ENCODE peak calls at places on chromosomes 4 and X, in nine cellular contexts. X, Q, F, U, Y, K, P, R and E are unnamed samples.

GRCh38 chr4:178599521-178599920 is 1157.3 kb upstream of the AGA start:
- DNase-seq in K (no peak), Y (no peak), P (no peak), R (peak; percentile 8), F (no peak), Q (no peak), X (no peak), U (no peak), E (peak; percentile 1)

GRCh38 chr4:54879576-54879975 is 221.8 kb downstream of the KIT start:
- DNase-seq in P (no peak), F (no peak), Y (peak; percentile 87), X (no peak), K (no peak), R (no peak), Q (no peak), U (no peak), E (no peak)

GRCh38 chr4:175614880-175615279 is 197.2 kb downstream of the GPM6A start:
- DNase-seq in X (no peak), U (no peak), P (no peak), K (no peak), Q (no peak), F (peak; percentile 28), R (no peak), Y (no peak), E (peak; percentile 4)

GRCh38 chrX:138925330-138925729 is 213.8 kb upstream of the FGF13 start:
- DNase-seq in R (peak; percentile 44), X (no peak), Q (no peak), K (no peak), P (no peak), Y (peak; percentile 27), F (no peak), U (no peak), E (peak; percentile 66)

GRCh38 chr4:132737344-132737743 is 411.8 kb upstream of the PCDH10 start:
- DNase-seq in U (no peak), R (peak; percentile 2), K (no peak), F (no peak), Q (no peak), P (no peak), Y (no peak), X (no peak), E (no peak)

GRCh38 chr4:178306565-178306964 is 864.3 kb upstream of the AGA start:
- DNase-seq in F (no peak), X (no peak), R (no peak), U (no peak), P (no peak), Y (peak; percentile 7), Q (no peak), K (no peak), E (peak; percentile 0)

GRCh38 chr4:77465271-77465670 is 140.3 kb upstream of the CXCL13 start:
- DNase-seq in U (no peak), R (no peak), Y (no peak), K (no peak), P (no peak), X (no peak), F (no peak), Q (no peak), E (peak; percentile 0)

GRCh38 chr4:162347492-162348213 is 183.9 kb upstream of the FSTL5 start:
- DNase-seq in U (peak; percentile 21), Y (no peak), F (no peak), R (no peak), Q (no peak), K (no peak), P (no peak), X (no peak), E (no peak)

GRCh38 chrX:40423299-40423698 is 157.5 kb upstream of the ATP6AP2 start:
- DNase-seq in K (no peak), U (no peak), P (no peak), Y (no peak), Q (peak; percentile 43), X (no peak), F (no peak), R (no peak), E (peak; percentile 92)

GRCh38 chr4:39559641-39560040 is 32.4 kb upstream of the UGDH start:
- DNase-seq in P (no peak), Y (no peak), Q (no peak), U (no peak), F (no peak), R (peak; percentile 18), X (no peak), K (no peak), E (no peak)

GRCh38 chr4:69743476-69744156 is 16.8 kb downstream of the SULT1B1 start:
- DNase-seq in U (no peak), P (no peak), R (no peak), F (no peak), K (no peak), Y (no peak), X (no peak), Q (no peak), E (no peak)

GRCh38 chr4:58411904-58412303 is 1301.7 kb upstream of the IGFBP7 start:
- DNase-seq in X (no peak), U (no peak), K (no peak), Y (no peak), Q (no peak), P (no peak), F (no peak), R (no peak), E (no peak)

GRCh38 chr4:163603246-163603645 is 108.8 kb downstream of the TMA16 start:
- DNase-seq in Q (no peak), Y (peak; percentile 36), F (no peak), X (no peak), R (no peak), U (no peak), P (no peak), K (no peak), E (no peak)
- H3K4me1 ChIP-seq in Q (no peaks in the 10 kb centered on the region), Y (no peaks in the 10 kb centered on the region), F (no peaks in the 10 kb centered on the region), X (no peaks in the 10 kb centered on the region), R (no peaks in the 10 kb centered on the region), U (no peaks in the 10 kb centered on the region), P (no peaks in the 10 kb centered on the region), K (no peaks in the 10 kb centered on the region), E (no peaks in the 10 kb centered on the region)

GRCh38 chrX:87634361-87634760 is 116.8 kb downstream of the KLHL4 start:
- DNase-seq in U (no peak), X (no peak), K (no peak), R (no peak), Y (no peak), Q (no peak), F (no peak), P (no peak), E (no peak)
- H3K4me1 ChIP-seq in U (no peaks in the 10 kb centered on the region), X (no peaks in the 10 kb centered on the region), K (no peaks in the 10 kb centered on the region), R (no peaks in the 10 kb centered on the region), Y (no peaks in the 10 kb centered on the region), Q (no peaks in the 10 kb centered on the region), F (no peaks in the 10 kb centered on the region), P (no peaks in the 10 kb centered on the region), E (no peaks in the 10 kb centered on the region)

DNA sequence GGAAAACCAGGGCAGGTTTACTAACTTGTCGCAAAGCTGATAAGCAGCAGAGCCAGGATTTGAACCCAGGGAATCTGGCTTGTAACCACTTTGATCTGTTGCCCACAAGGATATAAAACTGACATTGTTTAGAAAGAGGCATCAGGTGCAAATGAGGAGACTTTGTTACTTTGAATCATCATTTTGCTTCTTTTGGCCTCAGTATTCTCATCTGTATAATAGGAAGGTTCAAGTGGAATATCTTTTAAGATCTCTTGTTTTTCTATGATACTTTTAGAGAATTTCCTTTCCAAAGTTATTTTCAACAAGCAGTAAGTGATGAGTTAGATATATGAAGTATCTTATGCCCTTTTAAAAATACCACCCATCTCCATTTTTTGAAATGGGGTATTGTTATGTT is 57.8 kb upstream of the NAP1L5 start:
- DNase-seq in K (no peak), U (no peak), P (no peak), F (no peak), Q (no peak), Y (no peak), R (no peak), X (no peak), E (no peak)
- H3K4me1 ChIP-seq in K (no peaks in the 10 kb centered on the region), U (peaks cover 6% of the 10 kb centered on the region), P (no peaks in the 10 kb centered on the region), F (no peaks in the 10 kb centered on the region), Q (no peaks in the 10 kb centered on the region), Y (peaks cover 13% of the 10 kb centered on the region), R (peaks cover 81% of the 10 kb centered on the region), X (no peaks in the 10 kb centered on the region), E (peaks cover 22% of the 10 kb centered on the region)

GRCh38 chr4:10115271-10115656 is 1.3 kb downstream of the WDR1 start:
- DNase-seq in U (no peak), X (no peak), R (no peak), Q (no peak), K (no peak), P (no peak), Y (peak; percentile 60), F (no peak), E (no peak)

GRCh38 chr4:10118355-10119004 is 1.9 kb upstream of the WDR1 start:
- DNase-seq in Q (no peak), P (no peak), F (no peak), K (no peak), U (no peak), R (no peak), X (no peak), Y (no peak), E (no peak)

GRCh38 chr4:10117424-10118354 is 1.1 kb upstream of the WDR1 start:
- DNase-seq in Y (no peak), U (no peak), K (peak; percentile 73), R (no peak), P (peak; percentile 54), F (peak; percentile 72), Q (peak; percentile 58), X (no peak), E (no peak)

GRCh38 chr4:10115657-10116624 is 658 bp downstream of the WDR1 start:
- DNase-seq in R (peak; percentile 52), Q (peak; percentile 78), K (no peak), F (peak; percentile 81), P (peak; percentile 75), U (peak; percentile 48), X (no peak), Y (no peak), E (peak; percentile 39)

GRCh38 chr4:10116625-10117423 is at the start of gene WDR1:
- DNase-seq in R (peak; percentile 89), K (peak; percentile 99), F (peak; percentile 89), P (peak; percentile 92), Y (peak; percentile 94), U (peak; percentile 97), X (peak; percentile 93), Q (peak; percentile 97), E (peak; percentile 89)
- H3K4me1 ChIP-seq in R (peaks cover 20% of the 10 kb centered on the region), K (peaks cover 53% of the 10 kb centered on the region), F (peaks cover 60% of the 10 kb centered on the region), P (peaks cover 62% of the 10 kb centered on the region), Y (peaks cover 24% of the 10 kb centered on the region), U (peaks cover 21% of the 10 kb centered on the region), X (no peaks in the 10 kb centered on the region), Q (peaks cover 4% of the 10 kb centered on the region), E (peaks cover 8% of the 10 kb centered on the region)

DNA sequence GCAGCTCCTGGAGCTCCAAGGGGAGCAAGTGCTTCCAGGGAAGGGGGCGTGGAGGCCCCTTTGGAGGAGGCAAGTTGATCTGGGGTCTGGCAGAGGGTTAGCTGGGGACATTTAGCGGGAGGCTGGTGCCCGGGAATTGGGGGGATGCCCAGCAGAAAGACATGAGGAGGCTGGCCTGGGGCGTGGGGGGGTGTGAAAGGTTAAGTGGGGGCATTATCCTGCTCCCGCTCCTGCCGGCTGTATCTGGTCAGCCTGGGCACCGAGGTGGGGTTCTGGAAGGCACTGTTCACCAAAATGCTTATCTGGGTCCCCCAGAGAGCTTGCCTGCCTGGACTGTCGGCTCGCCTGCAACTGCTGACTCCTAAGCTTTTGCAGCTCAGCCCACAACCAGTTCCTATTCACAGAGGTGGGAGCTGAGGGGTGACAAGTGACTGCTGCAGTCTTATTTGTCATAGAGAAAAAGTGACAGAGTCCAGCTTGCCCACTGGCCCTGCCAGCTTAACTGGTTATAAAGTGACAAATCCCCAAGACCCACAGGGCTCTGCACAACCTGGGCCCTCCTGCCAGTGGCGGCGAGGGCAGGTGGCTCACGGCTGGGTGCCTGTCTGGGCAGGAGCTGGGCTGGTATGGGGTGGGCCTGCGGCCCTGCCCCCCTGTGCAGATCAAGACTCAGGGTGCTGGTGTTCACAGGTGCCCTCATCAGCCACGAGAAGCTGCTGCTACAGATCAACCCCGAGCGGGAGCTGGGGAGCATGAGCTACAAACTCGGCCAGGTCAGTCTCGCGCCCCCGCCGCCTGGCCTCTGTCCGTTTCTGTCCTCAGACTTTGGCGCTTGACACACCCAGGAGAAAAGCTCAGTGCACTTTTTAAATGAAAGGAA is 23.7 kb upstream of the MSANTD1 start:
- DNase-seq in R (no peak), U (no peak), P (no peak), Q (no peak), K (peak; percentile 65), F (no peak), Y (no peak), X (no peak), E (no peak)
- H3K4me1 ChIP-seq in R (no peaks in the 10 kb centered on the region), U (peaks cover 11% of the 10 kb centered on the region), P (no peaks in the 10 kb centered on the region), Q (no peaks in the 10 kb centered on the region), K (peaks cover 11% of the 10 kb centered on the region), F (no peaks in the 10 kb centered on the region), Y (peaks cover 3% of the 10 kb centered on the region), X (no peaks in the 10 kb centered on the region), E (no peaks in the 10 kb centered on the region)